ENCODE peak calls at places on chromosomes 1 and 21, in ten cellular contexts. Y, Q, U, I, D, H, E, R, S and O are unnamed samples.
A peak's percentile ranks its signal among the peaks of the same experiment; 100 is the strongest.

GRCh38 chr1:44500181-44501021 is 95.3 kb downstream of the RNF220 start:
- DNase-seq in Y (no peak), Q (no peak), U (no peak), I (no peak), D (no peak), H (peak; percentile 84), E (no peak), R (no peak), S (no peak), O (peak; percentile 28)

GRCh38 chr1:109668123-109668800 is 405 bp downstream of the GSTM2 start:
- DNase-seq in Y (no peak), Q (no peak), U (no peak), I (no peak), D (no peak), H (no peak), E (no peak), R (no peak), S (no peak), O (no peak)

GRCh38 chr21:42837421-42838211 is 41.7 kb downstream of the WDR4 start:
- DNase-seq in Y (no peak), Q (no peak), U (no peak), I (no peak), D (no peak), H (no peak), E (no peak), R (no peak), S (no peak), O (no peak)

GRCh38 chr21:42082501-42083360 is 11.6 kb downstream of the UMODL1 start:
- DNase-seq in Y (no peak), Q (no peak), U (no peak), I (no peak), D (no peak), H (no peak), E (no peak), R (no peak), S (no peak), O (no peak)

GRCh38 chr1:153346067-153346723 is 2.4 kb downstream of the PGLYRP4 start:
- DNase-seq in Y (no peak), Q (no peak), U (no peak), I (no peak), D (no peak), H (no peak), E (no peak), R (no peak), S (no peak), O (no peak)

GRCh38 chr21:28943631-28944030 is 49.0 kb downstream of the LTN1 start:
- DNase-seq in Y (no peak), Q (no peak), U (no peak), I (no peak), D (no peak), H (no peak), E (no peak), R (no peak), S (no peak), O (no peak)

GRCh38 chr1:167808690-167809089 is 86.9 kb downstream of the MPZL1 start:
- DNase-seq in Y (no peak), Q (no peak), U (no peak), I (no peak), D (no peak), H (no peak), E (no peak), R (no peak), S (no peak), O (no peak)

GRCh38 chr1:96072021-96072420 is 649.6 kb upstream of the PTBP2 start:
- DNase-seq in Y (no peak), Q (no peak), U (peak; percentile 28), I (no peak), D (no peak), H (no peak), E (no peak), R (no peak), S (no peak), O (no peak)